ENCODE peak calls at places on chromosomes 5 and 9, in seven cellular contexts. One of them, this sample, is unnamed.

GRCh38 chr9:117552811-117553210 is 138.0 kb upstream of the ASTN2 start:
- DNase-seq in SJCRH30: no peak
- DNase-seq in endodermal cell: no peak
- DNase-seq in neuronal stem cell: no peak
- DNase-seq in ovary: no peak
- DNase-seq in A549: no peak
- DNase-seq in OCI-LY7: no peak
- DNase-seq in this sample: no peak

GRCh38 chr5:34991486-34992238 is 56.1 kb downstream of the AGXT2 start:
- DNase-seq in SJCRH30: no peak
- DNase-seq in endodermal cell: no peak
- DNase-seq in neuronal stem cell: no peak
- DNase-seq in ovary: no peak
- DNase-seq in A549: no peak
- DNase-seq in OCI-LY7: no peak
- DNase-seq in this sample: no peak

GRCh38 chr5:1110930-1111726 is 735 bp downstream of the SLC12A7 start:
- DNase-seq in SJCRH30: no peak
- DNase-seq in endodermal cell: peak; percentile 76
- DNase-seq in neuronal stem cell: peak; percentile 50
- DNase-seq in ovary: peak; percentile 44
- DNase-seq in A549: peak; percentile 66
- DNase-seq in OCI-LY7: no peak
- DNase-seq in this sample: no peak

GRCh38 chr5:171494452-171495121 is 75.1 kb downstream of the FGF18 start:
- DNase-seq in SJCRH30: peak; percentile 39
- DNase-seq in endodermal cell: peak; percentile 91
- DNase-seq in neuronal stem cell: peak; percentile 67
- DNase-seq in ovary: peak; percentile 83
- DNase-seq in A549: peak; percentile 44
- DNase-seq in OCI-LY7: no peak
- DNase-seq in this sample: peak; percentile 79

GRCh38 chr5:174045470-174046025 is at the start of gene NSG2:
- DNase-seq in SJCRH30: peak; percentile 91
- DNase-seq in endodermal cell: peak; percentile 98
- DNase-seq in neuronal stem cell: peak; percentile 90
- DNase-seq in ovary: peak; percentile 30
- DNase-seq in A549: peak; percentile 72
- DNase-seq in OCI-LY7: peak; percentile 85
- DNase-seq in this sample: peak; percentile 87

GRCh38 chr5:173733831-173734491 is 117.5 kb upstream of the BOD1 start:
- DNase-seq in SJCRH30: peak; percentile 43
- DNase-seq in endodermal cell: no peak
- DNase-seq in neuronal stem cell: no peak
- DNase-seq in ovary: no peak
- DNase-seq in A549: no peak
- DNase-seq in OCI-LY7: peak; percentile 92
- DNase-seq in this sample: no peak

GRCh38 chr5:16700081-16700480 is 83.3 kb upstream of the RETREG1 start:
- DNase-seq in SJCRH30: no peak
- DNase-seq in endodermal cell: no peak
- DNase-seq in neuronal stem cell: no peak
- DNase-seq in ovary: no peak
- DNase-seq in A549: no peak
- DNase-seq in OCI-LY7: no peak
- DNase-seq in this sample: no peak

GRCh38 chr5:55027589-55027988 is 3.5 kb downstream of the GZMK start:
- DNase-seq in SJCRH30: no peak
- DNase-seq in endodermal cell: no peak
- DNase-seq in neuronal stem cell: no peak
- DNase-seq in ovary: no peak
- DNase-seq in A549: no peak
- DNase-seq in OCI-LY7: no peak
- DNase-seq in this sample: no peak

GRCh38 chr5:40191041-40191550 is 488.6 kb upstream of the PTGER4 start:
- DNase-seq in SJCRH30: no peak
- DNase-seq in endodermal cell: no peak
- DNase-seq in neuronal stem cell: no peak
- DNase-seq in ovary: no peak
- DNase-seq in A549: no peak
- DNase-seq in OCI-LY7: no peak
- DNase-seq in this sample: no peak

GRCh38 chr5:55601209-55601618 is 66.5 kb upstream of the PLPP1 start:
- DNase-seq in SJCRH30: peak; percentile 85
- DNase-seq in endodermal cell: no peak
- DNase-seq in neuronal stem cell: peak; percentile 15
- DNase-seq in ovary: peak; percentile 61
- DNase-seq in A549: peak; percentile 63
- DNase-seq in OCI-LY7: no peak
- DNase-seq in this sample: peak; percentile 20

GRCh38 chr5:92328584-92329259 is 945.6 kb upstream of the ARRDC3 start:
- DNase-seq in SJCRH30: no peak
- DNase-seq in endodermal cell: no peak
- DNase-seq in neuronal stem cell: no peak
- DNase-seq in ovary: no peak
- DNase-seq in A549: no peak
- DNase-seq in OCI-LY7: no peak
- DNase-seq in this sample: no peak

GRCh38 chr9:17613723-17614122 is 34.9 kb downstream of the SH3GL2 start:
- DNase-seq in SJCRH30: peak; percentile 10
- DNase-seq in endodermal cell: no peak
- DNase-seq in neuronal stem cell: no peak
- DNase-seq in ovary: no peak
- DNase-seq in A549: no peak
- DNase-seq in OCI-LY7: no peak
- DNase-seq in this sample: peak; percentile 37

GRCh38 chr5:17042041-17042440 is 106.0 kb upstream of the MYO10 start:
- DNase-seq in SJCRH30: no peak
- DNase-seq in endodermal cell: no peak
- DNase-seq in neuronal stem cell: no peak
- DNase-seq in ovary: no peak
- DNase-seq in A549: no peak
- DNase-seq in OCI-LY7: no peak
- DNase-seq in this sample: no peak

GRCh38 chr5:33465120-33465519 is 24.4 kb downstream of the TARS1 start:
- DNase-seq in SJCRH30: no peak
- DNase-seq in endodermal cell: no peak
- DNase-seq in neuronal stem cell: no peak
- DNase-seq in ovary: no peak
- DNase-seq in A549: no peak
- DNase-seq in OCI-LY7: no peak
- DNase-seq in this sample: no peak

GRCh38 chr9:88076286-88077070 is 61.8 kb downstream of the SPATA31C2 start:
- DNase-seq in SJCRH30: peak; percentile 85
- DNase-seq in endodermal cell: peak; percentile 91
- DNase-seq in neuronal stem cell: peak; percentile 54
- DNase-seq in ovary: peak; percentile 76
- DNase-seq in A549: peak; percentile 87
- DNase-seq in OCI-LY7: no peak
- DNase-seq in this sample: peak; percentile 84

GRCh38 chr5:177454397-177455035 is 7.9 kb downstream of the PRR7 start:
- DNase-seq in SJCRH30: peak; percentile 57
- DNase-seq in endodermal cell: peak; percentile 98
- DNase-seq in neuronal stem cell: peak; percentile 92
- DNase-seq in ovary: peak; percentile 94
- DNase-seq in A549: peak; percentile 99
- DNase-seq in OCI-LY7: peak; percentile 91
- DNase-seq in this sample: peak; percentile 88

GRCh38 chr5:147093138-147093537 is 141.7 kb upstream of the STK32A start:
- DNase-seq in SJCRH30: no peak
- DNase-seq in endodermal cell: no peak
- DNase-seq in neuronal stem cell: no peak
- DNase-seq in ovary: no peak
- DNase-seq in A549: no peak
- DNase-seq in OCI-LY7: no peak
- DNase-seq in this sample: peak; percentile 6

GRCh38 chr5:93675458-93676450 is 65.6 kb downstream of the POU5F2 start:
- DNase-seq in SJCRH30: no peak
- DNase-seq in endodermal cell: no peak
- DNase-seq in neuronal stem cell: no peak
- DNase-seq in ovary: no peak
- DNase-seq in A549: no peak
- DNase-seq in OCI-LY7: no peak
- DNase-seq in this sample: no peak

GRCh38 chr9:122125158-122125890 is 32.2 kb upstream of the TTLL11 start:
- DNase-seq in SJCRH30: peak; percentile 75
- DNase-seq in endodermal cell: peak; percentile 94
- DNase-seq in neuronal stem cell: peak; percentile 76
- DNase-seq in ovary: peak; percentile 79
- DNase-seq in A549: peak; percentile 87
- DNase-seq in OCI-LY7: peak; percentile 74
- DNase-seq in this sample: peak; percentile 79

GRCh38 chr9:137670391-137671195 is 51.8 kb downstream of the EHMT1 start:
- DNase-seq in SJCRH30: no peak
- DNase-seq in endodermal cell: peak; percentile 71
- DNase-seq in neuronal stem cell: peak; percentile 56
- DNase-seq in ovary: no peak
- DNase-seq in A549: no peak
- DNase-seq in OCI-LY7: peak; percentile 71
- DNase-seq in this sample: no peak

GRCh38 chr5:80594810-80595209 is 24.7 kb upstream of the ANKRD34B start:
- DNase-seq in SJCRH30: no peak
- DNase-seq in endodermal cell: no peak
- DNase-seq in neuronal stem cell: no peak
- DNase-seq in ovary: no peak
- DNase-seq in A549: no peak
- DNase-seq in OCI-LY7: no peak
- DNase-seq in this sample: no peak

GRCh38 chr5:80592761-80593160 is 22.7 kb upstream of the ANKRD34B start:
- DNase-seq in SJCRH30: no peak
- DNase-seq in endodermal cell: peak; percentile 58
- DNase-seq in neuronal stem cell: no peak
- DNase-seq in ovary: no peak
- DNase-seq in A549: no peak
- DNase-seq in OCI-LY7: no peak
- DNase-seq in this sample: no peak

GRCh38 chr5:80600943-80601693 is 31.0 kb upstream of the ANKRD34B start:
- DNase-seq in SJCRH30: no peak
- DNase-seq in endodermal cell: no peak
- DNase-seq in neuronal stem cell: no peak
- DNase-seq in ovary: no peak
- DNase-seq in A549: no peak
- DNase-seq in OCI-LY7: no peak
- DNase-seq in this sample: no peak

GRCh38 chr5:80592105-80592504 is 22.0 kb upstream of the ANKRD34B start:
- DNase-seq in SJCRH30: no peak
- DNase-seq in endodermal cell: no peak
- DNase-seq in neuronal stem cell: no peak
- DNase-seq in ovary: no peak
- DNase-seq in A549: no peak
- DNase-seq in OCI-LY7: no peak
- DNase-seq in this sample: no peak

DNA sequence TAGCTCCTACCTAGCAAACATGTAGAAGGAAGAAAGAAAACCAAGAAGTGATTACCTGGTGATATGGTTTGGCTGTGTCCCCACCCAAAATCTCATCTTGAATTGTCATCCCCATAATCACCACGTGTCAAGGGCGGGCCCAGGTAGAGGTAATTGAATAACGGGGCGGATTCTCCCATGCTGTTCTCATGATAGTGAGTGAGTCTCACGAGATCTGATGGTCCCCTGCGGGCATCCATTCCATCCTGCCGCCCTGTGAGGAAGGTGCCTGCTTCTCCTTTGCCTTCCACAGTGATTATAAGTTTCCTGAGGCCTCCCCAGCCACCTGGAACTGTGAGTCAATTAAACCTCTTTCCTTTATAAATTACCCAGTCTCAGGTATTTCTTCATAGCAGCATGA is 27.4 kb upstream of the ANKRD34B start:
- DNase-seq in SJCRH30: no peak
- DNase-seq in endodermal cell: no peak
- DNase-seq in neuronal stem cell: no peak
- DNase-seq in ovary: no peak
- DNase-seq in A549: no peak
- DNase-seq in OCI-LY7: no peak
- DNase-seq in this sample: no peak
- H3K4me1 ChIP-seq in SJCRH30: no peaks in the 10 kb centered on the region
- H3K4me1 ChIP-seq in endodermal cell: no peaks in the 10 kb centered on the region
- H3K4me1 ChIP-seq in neuronal stem cell: peaks cover 6% of the 10 kb centered on the region
- H3K4me1 ChIP-seq in ovary: no peaks in the 10 kb centered on the region
- H3K4me1 ChIP-seq in A549: no peaks in the 10 kb centered on the region
- H3K4me1 ChIP-seq in OCI-LY7: no peaks in the 10 kb centered on the region
- H3K4me1 ChIP-seq in this sample: no peaks in the 10 kb centered on the region

GRCh38 chr9:36251428-36251827 is 6.8 kb downstream of the GNE start:
- DNase-seq in SJCRH30: no peak
- DNase-seq in endodermal cell: no peak
- DNase-seq in neuronal stem cell: no peak
- DNase-seq in ovary: no peak
- DNase-seq in A549: no peak
- DNase-seq in OCI-LY7: no peak
- DNase-seq in this sample: no peak
- H3K4me1 ChIP-seq in SJCRH30: no peaks in the 10 kb centered on the region
- H3K4me1 ChIP-seq in endodermal cell: no peaks in the 10 kb centered on the region
- H3K4me1 ChIP-seq in neuronal stem cell: no peaks in the 10 kb centered on the region
- H3K4me1 ChIP-seq in ovary: peaks cover 1% of the 10 kb centered on the region
- H3K4me1 ChIP-seq in A549: peaks cover 15% of the 10 kb centered on the region
- H3K4me1 ChIP-seq in OCI-LY7: peaks cover 6% of the 10 kb centered on the region
- H3K4me1 ChIP-seq in this sample: no peaks in the 10 kb centered on the region

DNA sequence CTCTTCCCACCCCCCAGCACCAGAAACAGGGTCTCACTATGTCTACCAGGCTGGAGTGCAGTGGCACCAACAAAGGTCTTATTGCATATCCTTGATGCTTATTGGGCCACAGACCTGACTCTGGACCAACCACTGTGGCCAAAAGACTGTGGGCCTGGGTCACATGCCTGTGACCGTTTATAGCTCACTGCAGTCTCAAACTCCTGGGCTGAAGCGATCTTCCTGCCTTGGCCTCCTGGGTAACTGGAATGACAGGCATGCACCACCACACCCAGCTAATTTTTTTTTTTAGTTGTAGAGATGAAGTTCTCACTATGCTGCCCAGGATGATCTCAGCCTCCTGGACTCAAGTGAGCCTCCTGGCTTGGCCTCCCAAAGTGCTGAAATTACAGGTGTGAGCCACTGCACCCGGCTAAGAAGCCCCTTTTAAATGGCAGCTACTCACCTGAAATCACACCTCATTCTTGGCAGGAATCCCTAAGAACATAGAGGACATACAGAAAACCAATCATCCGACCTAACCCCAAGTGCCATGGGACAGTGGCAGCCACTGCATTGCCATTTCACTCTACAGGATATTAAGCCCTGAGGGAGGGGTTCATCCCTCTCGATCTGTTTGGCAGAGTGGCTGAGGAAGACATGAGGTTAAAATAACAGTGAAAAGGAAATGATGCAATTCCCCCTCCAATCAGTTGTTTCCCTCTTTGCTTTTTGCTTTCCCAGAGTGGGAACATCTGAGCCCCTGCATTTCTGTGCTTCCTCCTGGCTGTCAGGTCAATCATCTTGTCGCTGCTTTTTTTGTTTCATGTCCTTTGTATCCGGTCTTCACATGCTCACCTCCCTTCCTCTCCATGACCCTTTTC is 74.6 kb downstream of the LRRC70 start:
- DNase-seq in SJCRH30: no peak
- DNase-seq in endodermal cell: no peak
- DNase-seq in neuronal stem cell: no peak
- DNase-seq in ovary: no peak
- DNase-seq in A549: no peak
- DNase-seq in OCI-LY7: no peak
- DNase-seq in this sample: peak; percentile 29
- H3K4me1 ChIP-seq in SJCRH30: no peaks in the 10 kb centered on the region
- H3K4me1 ChIP-seq in endodermal cell: no peaks in the 10 kb centered on the region
- H3K4me1 ChIP-seq in neuronal stem cell: no peaks in the 10 kb centered on the region
- H3K4me1 ChIP-seq in ovary: no peaks in the 10 kb centered on the region
- H3K4me1 ChIP-seq in A549: no peaks in the 10 kb centered on the region
- H3K4me1 ChIP-seq in OCI-LY7: peaks cover 7% of the 10 kb centered on the region
- H3K4me1 ChIP-seq in this sample: no peaks in the 10 kb centered on the region

GRCh38 chr5:128532127-128532526 is 5.9 kb downstream of the FBN2 start:
- DNase-seq in SJCRH30: no peak
- DNase-seq in endodermal cell: peak; percentile 54
- DNase-seq in neuronal stem cell: peak; percentile 9
- DNase-seq in ovary: no peak
- DNase-seq in A549: no peak
- DNase-seq in OCI-LY7: no peak
- DNase-seq in this sample: no peak
- H3K4me1 ChIP-seq in SJCRH30: peaks cover 3% of the 10 kb centered on the region
- H3K4me1 ChIP-seq in endodermal cell: no peaks in the 10 kb centered on the region
- H3K4me1 ChIP-seq in neuronal stem cell: peaks cover 13% of the 10 kb centered on the region
- H3K4me1 ChIP-seq in ovary: no peaks in the 10 kb centered on the region
- H3K4me1 ChIP-seq in A549: peaks cover 24% of the 10 kb centered on the region
- H3K4me1 ChIP-seq in OCI-LY7: no peaks in the 10 kb centered on the region
- H3K4me1 ChIP-seq in this sample: no peaks in the 10 kb centered on the region